ENCODE peak calls at places on chromosomes 11 and 22, in five cellular contexts. T is Calu3, D is left cardiac atrium, R is SJCRH30, W is caudate nucleus. X is an unnamed sample.

GRCh38 chr11:134976540-134976939 is 564.5 kb upstream of the B3GAT1 start:
- DNase-seq in D (no peak), R (no peak), T (no peak), W (no peak), X (no peak)

GRCh38 chr11:63855975-63856374 is 17.1 kb downstream of the MARK2 start:
- DNase-seq in W (no peak), R (no peak), D (no peak), T (no peak), X (no peak)

GRCh38 chr22:47090591-47091240 is 328.3 kb downstream of the TBC1D22A start:
- DNase-seq in T (no peak), D (no peak), R (no peak), W (no peak), X (no peak)

GRCh38 chr11:128520206-128520885 is 67.0 kb downstream of the ETS1 start:
- DNase-seq in R (no peak), T (no peak), D (no peak), W (no peak), X (no peak)

GRCh38 chr11:27184458-27185312 is 144.1 kb downstream of the BBOX1 start:
- DNase-seq in D (no peak), R (no peak), W (no peak), T (no peak), X (no peak)

GRCh38 chr11:10451399-10452116 is 3.5 kb upstream of the AMPD3 start:
- DNase-seq in W (no peak), R (no peak), D (no peak), T (no peak), X (no peak)

GRCh38 chr11:1256257-1257045 is 33.6 kb downstream of the MUC5B start:
- DNase-seq in D (no peak), T (no peak), R (no peak), W (no peak), X (no peak)

GRCh38 chr11:60514055-60514454 is 1.1 kb upstream of the MS4A13 start:
- DNase-seq in W (no peak), D (no peak), T (no peak), R (no peak), X (no peak)

GRCh38 chr22:46697811-46698515 is 40.1 kb downstream of the CERK start:
- DNase-seq in T (no peak), W (no peak), R (no peak), D (no peak), X (no peak)